ENCODE peak calls at places on chromosomes 1 and 21, in nine cellular contexts. One of them, this sample, is unnamed.

GRCh38 chr1:170168263-170168662 is 22.5 kb downstream of the NTMT2 start:
- DNase-seq in HCT116: no peak
- DNase-seq in transverse colon: no peak
- DNase-seq in adrenal gland: no peak
- DNase-seq in A549: no peak
- DNase-seq in K562: no peak
- DNase-seq in heart left ventricle: no peak
- DNase-seq in prostate gland: no peak
- DNase-seq in tibial nerve: no peak
- DNase-seq in this sample: no peak

GRCh38 chr1:174364996-174365760 is 82.6 kb upstream of the GPR52 start:
- DNase-seq in K562: no peak
- DNase-seq in A549: no peak
- DNase-seq in transverse colon: no peak
- DNase-seq in tibial nerve: no peak
- DNase-seq in HCT116: no peak
- DNase-seq in heart left ventricle: no peak
- DNase-seq in prostate gland: no peak
- DNase-seq in adrenal gland: no peak
- DNase-seq in this sample: no peak

GRCh38 chr21:38712076-38712475 is 93.7 kb upstream of the ETS2 start:
- DNase-seq in tibial nerve: no peak
- DNase-seq in K562: peak
- DNase-seq in heart left ventricle: no peak
- DNase-seq in HCT116: peak
- DNase-seq in adrenal gland: no peak
- DNase-seq in A549: peak
- DNase-seq in transverse colon: peak
- DNase-seq in prostate gland: peak
- DNase-seq in this sample: no peak

GRCh38 chr21:32359719-32360260 is 33.0 kb downstream of the URB1 start:
- DNase-seq in HCT116: peak
- DNase-seq in transverse colon: no peak
- DNase-seq in K562: peak
- DNase-seq in A549: peak
- DNase-seq in heart left ventricle: no peak
- DNase-seq in adrenal gland: no peak
- DNase-seq in tibial nerve: no peak
- DNase-seq in prostate gland: no peak
- DNase-seq in this sample: no peak

GRCh38 chr21:34054259-34054658 is 19.1 kb upstream of the MRPS6 start:
- DNase-seq in K562: no peak
- DNase-seq in tibial nerve: no peak
- DNase-seq in HCT116: no peak
- DNase-seq in transverse colon: no peak
- DNase-seq in heart left ventricle: no peak
- DNase-seq in A549: no peak
- DNase-seq in adrenal gland: no peak
- DNase-seq in prostate gland: no peak
- DNase-seq in this sample: no peak

GRCh38 chr1:112143871-112144441 is 154.5 kb upstream of the KCND3 start:
- DNase-seq in tibial nerve: no peak
- DNase-seq in prostate gland: no peak
- DNase-seq in A549: no peak
- DNase-seq in HCT116: no peak
- DNase-seq in heart left ventricle: no peak
- DNase-seq in transverse colon: no peak
- DNase-seq in adrenal gland: no peak
- DNase-seq in K562: no peak
- DNase-seq in this sample: no peak

GRCh38 chr1:209692745-209693504 is 11.7 kb upstream of the HSD11B1 start:
- DNase-seq in transverse colon: peak
- DNase-seq in HCT116: peak
- DNase-seq in adrenal gland: peak
- DNase-seq in A549: peak
- DNase-seq in heart left ventricle: peak
- DNase-seq in tibial nerve: peak
- DNase-seq in K562: peak
- DNase-seq in prostate gland: peak
- DNase-seq in this sample: peak

GRCh38 chr1:9086060-9086459 is 16.6 kb upstream of the SLC2A5 start:
- DNase-seq in transverse colon: no peak
- DNase-seq in HCT116: no peak
- DNase-seq in K562: no peak
- DNase-seq in prostate gland: no peak
- DNase-seq in heart left ventricle: no peak
- DNase-seq in adrenal gland: no peak
- DNase-seq in A549: no peak
- DNase-seq in tibial nerve: no peak
- DNase-seq in this sample: no peak

GRCh38 chr1:41400235-41400634 is 39.0 kb downstream of the FOXO6 start:
- DNase-seq in transverse colon: no peak
- DNase-seq in A549: no peak
- DNase-seq in tibial nerve: no peak
- DNase-seq in adrenal gland: no peak
- DNase-seq in K562: no peak
- DNase-seq in heart left ventricle: no peak
- DNase-seq in HCT116: no peak
- DNase-seq in prostate gland: no peak
- DNase-seq in this sample: no peak

GRCh38 chr1:232127190-232127589 is 500.6 kb downstream of the DISC1 start:
- DNase-seq in tibial nerve: no peak
- DNase-seq in adrenal gland: no peak
- DNase-seq in K562: peak
- DNase-seq in prostate gland: no peak
- DNase-seq in heart left ventricle: no peak
- DNase-seq in A549: peak
- DNase-seq in transverse colon: no peak
- DNase-seq in HCT116: peak
- DNase-seq in this sample: no peak

GRCh38 chr1:198936371-198937083 is 297.7 kb downstream of the PTPRC start:
- DNase-seq in transverse colon: no peak
- DNase-seq in heart left ventricle: peak
- DNase-seq in adrenal gland: peak
- DNase-seq in A549: no peak
- DNase-seq in tibial nerve: no peak
- DNase-seq in prostate gland: no peak
- DNase-seq in HCT116: no peak
- DNase-seq in K562: no peak
- DNase-seq in this sample: peak

GRCh38 chr21:32172106-32172505 is 106.7 kb downstream of the MIS18A start:
- DNase-seq in transverse colon: no peak
- DNase-seq in HCT116: no peak
- DNase-seq in prostate gland: no peak
- DNase-seq in tibial nerve: no peak
- DNase-seq in adrenal gland: no peak
- DNase-seq in heart left ventricle: no peak
- DNase-seq in A549: no peak
- DNase-seq in K562: no peak
- DNase-seq in this sample: no peak

GRCh38 chr1:234486858-234487830 is 8.2 kb upstream of the TARBP1 start:
- DNase-seq in K562: peak
- DNase-seq in prostate gland: peak
- DNase-seq in A549: peak
- DNase-seq in HCT116: no peak
- DNase-seq in adrenal gland: peak
- DNase-seq in heart left ventricle: peak
- DNase-seq in tibial nerve: no peak
- DNase-seq in transverse colon: peak
- DNase-seq in this sample: no peak

GRCh38 chr1:82399093-82399492 is 598.4 kb downstream of the ADGRL2 start:
- DNase-seq in adrenal gland: no peak
- DNase-seq in tibial nerve: no peak
- DNase-seq in transverse colon: no peak
- DNase-seq in prostate gland: no peak
- DNase-seq in K562: no peak
- DNase-seq in HCT116: no peak
- DNase-seq in heart left ventricle: no peak
- DNase-seq in A549: no peak
- DNase-seq in this sample: no peak

GRCh38 chr1:232978091-232978634 is 27.8 kb downstream of the NTPCR start:
- DNase-seq in transverse colon: no peak
- DNase-seq in HCT116: no peak
- DNase-seq in K562: no peak
- DNase-seq in adrenal gland: no peak
- DNase-seq in A549: no peak
- DNase-seq in heart left ventricle: no peak
- DNase-seq in tibial nerve: no peak
- DNase-seq in prostate gland: no peak
- DNase-seq in this sample: no peak

GRCh38 chr1:229828461-229828860 is 202.4 kb downstream of the URB2 start:
- DNase-seq in adrenal gland: no peak
- DNase-seq in HCT116: no peak
- DNase-seq in transverse colon: no peak
- DNase-seq in prostate gland: no peak
- DNase-seq in tibial nerve: no peak
- DNase-seq in K562: no peak
- DNase-seq in heart left ventricle: no peak
- DNase-seq in A549: no peak
- DNase-seq in this sample: no peak

DNA sequence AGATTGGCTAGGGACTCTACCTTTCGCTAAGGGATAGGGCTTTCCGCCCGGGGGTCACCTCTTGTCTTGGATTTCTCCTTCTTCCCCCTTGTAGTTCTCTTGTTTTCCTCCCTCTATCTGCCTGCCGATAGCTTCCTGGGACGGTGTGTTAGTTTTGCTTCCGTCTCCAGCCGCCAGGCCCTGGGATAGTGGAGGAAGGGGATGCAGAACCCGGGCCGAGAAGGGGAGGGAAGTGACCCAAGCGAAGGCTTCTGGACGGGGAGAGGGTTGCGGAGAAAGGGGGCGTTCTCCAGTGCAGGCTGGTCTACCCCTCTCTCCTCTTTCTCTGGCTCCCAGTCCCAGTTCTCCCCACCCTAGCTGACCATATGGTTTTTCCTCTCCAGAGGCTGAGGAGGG is 871 bp downstream of the TUFT1 start:
- DNase-seq in adrenal gland: peak
- DNase-seq in prostate gland: no peak
- DNase-seq in heart left ventricle: no peak
- DNase-seq in K562: no peak
- DNase-seq in HCT116: no peak
- DNase-seq in tibial nerve: no peak
- DNase-seq in A549: no peak
- DNase-seq in transverse colon: peak
- DNase-seq in this sample: peak
- TF ChIP-seq CTCF in adrenal gland: no peak
- TF ChIP-seq CTCF in prostate gland: no peak
- TF ChIP-seq CTCF in heart left ventricle: no peak
- TF ChIP-seq CTCF in K562: no peak
- TF ChIP-seq CTCF in HCT116: no peak
- TF ChIP-seq CTCF in tibial nerve: no peak
- TF ChIP-seq CTCF in A549: no peak
- TF ChIP-seq CTCF in transverse colon: no peak
- TF ChIP-seq CTCF in this sample: no peak

GRCh38 chr1:25858906-25859789 is at the start of gene AUNIP:
- DNase-seq in K562: peak
- DNase-seq in A549: peak
- DNase-seq in HCT116: peak
- DNase-seq in transverse colon: peak
- DNase-seq in prostate gland: peak
- DNase-seq in adrenal gland: peak
- DNase-seq in heart left ventricle: peak
- DNase-seq in tibial nerve: peak
- DNase-seq in this sample: peak
- TF ChIP-seq POLR2A in K562: peak
- TF ChIP-seq POLR2A in A549: peak
- TF ChIP-seq POLR2A in HCT116: peak
- TF ChIP-seq POLR2A in transverse colon: peak
- TF ChIP-seq POLR2A in prostate gland: peak
- TF ChIP-seq POLR2A in adrenal gland: peak
- TF ChIP-seq POLR2A in heart left ventricle: peak
- TF ChIP-seq POLR2A in tibial nerve: peak
- TF ChIP-seq POLR2A in this sample: no peak

DNA sequence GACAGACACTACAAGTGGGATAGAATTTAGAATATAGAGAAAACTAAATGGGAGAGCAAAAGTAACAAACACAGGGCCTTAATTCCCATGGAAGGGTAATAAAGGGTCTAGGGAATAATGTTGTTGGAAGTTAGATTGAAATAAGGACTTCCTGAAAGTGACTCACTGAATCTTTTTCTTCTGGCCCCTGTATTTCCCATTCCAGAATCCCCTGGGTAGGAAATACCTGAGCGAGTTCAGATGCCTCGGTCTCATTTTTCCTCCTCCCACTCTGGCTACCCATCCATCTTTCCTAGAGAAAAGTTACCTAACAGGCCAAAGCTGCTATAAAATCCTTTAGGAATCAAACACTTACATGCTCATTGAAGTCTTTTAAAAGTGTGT is 3.1 kb upstream of the MEF2D start:
- DNase-seq in adrenal gland: no peak
- DNase-seq in heart left ventricle: no peak
- DNase-seq in transverse colon: no peak
- DNase-seq in HCT116: no peak
- DNase-seq in A549: no peak
- DNase-seq in K562: no peak
- DNase-seq in prostate gland: no peak
- DNase-seq in tibial nerve: no peak
- DNase-seq in this sample: no peak
- H3K4me3 ChIP-seq in adrenal gland: no peak
- H3K4me3 ChIP-seq in heart left ventricle: no peak
- H3K4me3 ChIP-seq in transverse colon: no peak
- H3K4me3 ChIP-seq in HCT116: no peak
- H3K4me3 ChIP-seq in A549: no peak
- H3K4me3 ChIP-seq in K562: no peak
- H3K4me3 ChIP-seq in prostate gland: no peak
- H3K4me3 ChIP-seq in tibial nerve: no peak
- H3K4me3 ChIP-seq in this sample: no peak

DNA sequence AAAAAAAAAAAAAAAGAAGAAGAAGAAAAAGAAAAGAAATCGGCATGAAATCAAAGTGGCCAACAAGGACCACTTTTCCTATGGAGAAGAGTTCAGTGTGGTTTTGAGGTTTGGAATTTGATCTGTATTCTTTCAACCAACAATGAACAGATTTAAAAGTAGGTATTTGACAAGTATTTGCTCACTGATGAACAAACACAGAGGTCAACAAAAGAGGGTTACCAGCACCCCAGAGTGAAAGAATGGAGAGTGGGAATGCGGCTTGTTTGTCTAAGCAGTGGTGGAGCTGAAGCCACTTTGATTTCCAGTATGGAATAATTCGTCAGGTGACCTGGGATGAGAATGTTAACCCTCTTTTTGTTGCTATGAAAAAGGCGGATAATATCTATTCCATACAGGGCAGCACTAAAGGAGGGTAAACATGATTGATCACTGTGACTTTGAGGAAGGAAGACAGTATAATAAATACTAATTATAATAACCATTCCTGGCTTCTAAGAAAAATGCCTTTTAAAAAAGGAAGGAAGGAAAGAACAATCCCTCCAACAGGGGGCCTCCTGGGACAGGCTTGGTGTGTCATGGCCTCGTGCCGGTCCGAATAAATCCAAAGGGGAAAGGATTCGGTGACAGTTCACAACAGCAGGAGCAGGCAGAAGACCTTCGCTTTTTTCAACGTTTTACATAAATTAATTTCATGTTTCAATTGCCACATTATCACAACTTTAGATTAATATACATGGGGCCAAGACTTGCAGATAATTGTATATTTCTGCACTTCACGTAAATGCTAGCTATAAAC is 37.2 kb upstream of the SIM2 start:
- DNase-seq in adrenal gland: peak
- DNase-seq in HCT116: peak
- DNase-seq in K562: peak
- DNase-seq in tibial nerve: no peak
- DNase-seq in A549: peak
- DNase-seq in prostate gland: no peak
- DNase-seq in transverse colon: peak
- DNase-seq in heart left ventricle: peak
- DNase-seq in this sample: no peak
- TF ChIP-seq CTCF in adrenal gland: peak
- TF ChIP-seq CTCF in HCT116: peak
- TF ChIP-seq CTCF in K562: peak
- TF ChIP-seq CTCF in tibial nerve: no peak
- TF ChIP-seq CTCF in A549: peak
- TF ChIP-seq CTCF in prostate gland: no peak
- TF ChIP-seq CTCF in transverse colon: peak
- TF ChIP-seq CTCF in heart left ventricle: peak
- TF ChIP-seq CTCF in this sample: no peak

This sample was measured in lower leg skin.